ENCODE peak calls at places on chromosome 18, in nine cellular contexts. C, A, U, X, L, D, F, P and M are unnamed samples.

GRCh38 chr18:26383454-26384270 is 157.4 kb downstream of the TAF4B start:
- DNase-seq in C (no peak), A (no peak), U (no peak), X (peak; percentile 47), L (peak; percentile 47), D (peak; percentile 55), F (no peak), P (peak; percentile 57), M (no peak)

GRCh38 chr18:41073372-41073954 is 881.6 kb upstream of the PIK3C3 start:
- DNase-seq in C (no peak), A (no peak), U (no peak), X (no peak), L (no peak), D (no peak), F (no peak), P (peak; percentile 7), M (no peak)

GRCh38 chr18:49725809-49726514 is 87.4 kb downstream of the ACAA2 start:
- DNase-seq in C (no peak), A (no peak), U (no peak), X (no peak), L (no peak), D (peak; percentile 13), F (no peak), P (peak; percentile 95), M (no peak)

GRCh38 chr18:74225193-74225840 is 66.4 kb downstream of the CYB5A start:
- DNase-seq in C (peak; percentile 38), A (no peak), U (no peak), X (no peak), L (no peak), D (no peak), F (no peak), P (no peak), M (no peak)

GRCh38 chr18:13278231-13278630 is 59.7 kb downstream of the LDLRAD4 start:
- DNase-seq in C (no peak), A (no peak), U (no peak), X (no peak), L (no peak), D (no peak), F (no peak), P (no peak), M (no peak)

GRCh38 chr18:28961669-28962228 is 784.8 kb upstream of the CDH2 start:
- DNase-seq in C (peak; percentile 11), A (no peak), U (no peak), X (no peak), L (peak; percentile 12), D (peak; percentile 53), F (no peak), P (peak; percentile 45), M (no peak)

GRCh38 chr18:40371673-40372072 is 1583.4 kb upstream of the PIK3C3 start:
- DNase-seq in C (no peak), A (no peak), U (no peak), X (no peak), L (no peak), D (no peak), F (no peak), P (peak; percentile 2), M (no peak)

GRCh38 chr18:23994361-23994902 is 20.1 kb upstream of the TTC39C start:
- DNase-seq in C (no peak), A (no peak), U (no peak), X (no peak), L (no peak), D (peak; percentile 48), F (no peak), P (peak; percentile 95), M (peak; percentile 42)

GRCh38 chr18:56645415-56646016 is 5.6 kb upstream of the WDR7 start:
- DNase-seq in C (no peak), A (no peak), U (no peak), X (no peak), L (peak; percentile 31), D (no peak), F (no peak), P (no peak), M (peak; percentile 14)

GRCh38 chr18:11658019-11658418 is 31.0 kb upstream of the GNAL start:
- DNase-seq in C (no peak), A (no peak), U (no peak), X (no peak), L (no peak), D (no peak), F (no peak), P (no peak), M (no peak)

GRCh38 chr18:59848002-59848401 is 51.8 kb upstream of the PMAIP1 start:
- DNase-seq in C (no peak), A (no peak), U (no peak), X (peak; percentile 69), L (no peak), D (no peak), F (no peak), P (no peak), M (no peak)

GRCh38 chr18:22547807-22548561 is 130.3 kb upstream of the CTAGE1 start:
- DNase-seq in C (no peak), A (no peak), U (no peak), X (no peak), L (no peak), D (peak; percentile 39), F (no peak), P (peak; percentile 75), M (no peak)

GRCh38 chr18:13222371-13223281 is 4.1 kb downstream of the LDLRAD4 start:
- DNase-seq in C (no peak), A (no peak), U (no peak), X (no peak), L (peak; percentile 61), D (peak; percentile 31), F (no peak), P (no peak), M (no peak)

GRCh38 chr18:79986726-79987125 is 1.6 kb downstream of the TXNL4A start:
- DNase-seq in C (no peak), A (no peak), U (no peak), X (no peak), L (no peak), D (no peak), F (no peak), P (peak; percentile 11), M (no peak)

GRCh38 chr18:27540126-27540525 is 355.0 kb upstream of the CHST9 start:
- DNase-seq in C (no peak), A (no peak), U (no peak), X (no peak), L (no peak), D (peak; percentile 23), F (no peak), P (no peak), M (no peak)

GRCh38 chr18:79859314-79859713 is 61.6 kb downstream of the KCNG2 start:
- DNase-seq in C (no peak), A (no peak), U (no peak), X (no peak), L (no peak), D (no peak), F (no peak), P (no peak), M (no peak)

GRCh38 chr18:48913201-48913600 is 37.6 kb downstream of the SMAD7 start:
- DNase-seq in C (no peak), A (no peak), U (peak; percentile 40), X (no peak), L (no peak), D (no peak), F (no peak), P (no peak), M (peak; percentile 64)

GRCh38 chr18:24631238-24632025 is 171.0 kb downstream of the HRH4 start:
- DNase-seq in C (no peak), A (no peak), U (peak; percentile 2), X (no peak), L (no peak), D (no peak), F (no peak), P (no peak), M (no peak)

GRCh38 chr18:70431203-70431624 is 142.4 kb downstream of the SOCS6 start:
- DNase-seq in C (peak; percentile 25), A (no peak), U (no peak), X (no peak), L (no peak), D (no peak), F (no peak), P (peak; percentile 32), M (no peak)

GRCh38 chr18:11279461-11279860 is 130.1 kb upstream of the PIEZO2 start:
- DNase-seq in C (no peak), A (no peak), U (no peak), X (no peak), L (no peak), D (no peak), F (no peak), P (peak; percentile 7), M (no peak)

GRCh38 chr18:47577520-47577919 is 326.1 kb upstream of the SKOR2 start:
- DNase-seq in C (no peak), A (no peak), U (no peak), X (no peak), L (no peak), D (no peak), F (no peak), P (no peak), M (no peak)

GRCh38 chr18:46772396-46772795 is 15.5 kb upstream of the ST8SIA5 start:
- DNase-seq in C (no peak), A (no peak), U (no peak), X (no peak), L (no peak), D (no peak), F (no peak), P (no peak), M (no peak)

GRCh38 chr18:3138274-3138975 is 81.3 kb downstream of the MYOM1 start:
- DNase-seq in C (no peak), A (no peak), U (no peak), X (no peak), L (no peak), D (no peak), F (no peak), P (no peak), M (no peak)

GRCh38 chr18:6106116-6106645 is 210.9 kb upstream of the TMEM200C start:
- DNase-seq in C (no peak), A (no peak), U (no peak), X (no peak), L (no peak), D (no peak), F (no peak), P (no peak), M (no peak)

GRCh38 chr18:12516049-12516677 is 108.4 kb downstream of the PRELID3A start:
- DNase-seq in C (no peak), A (no peak), U (no peak), X (no peak), L (peak; percentile 4), D (no peak), F (no peak), P (no peak), M (no peak)

GRCh38 chr18:6482198-6482977 is 67.7 kb upstream of the L3MBTL4 start:
- DNase-seq in C (peak; percentile 22), A (peak; percentile 0), U (peak; percentile 9), X (peak; percentile 66), L (no peak), D (peak; percentile 78), F (peak; percentile 78), P (peak; percentile 45), M (no peak)

GRCh38 chr18:13696961-13697360 is 29.4 kb downstream of the FAM210A start:
- DNase-seq in C (no peak), A (no peak), U (no peak), X (no peak), L (no peak), D (no peak), F (no peak), P (no peak), M (no peak)

GRCh38 chr18:43789234-43790000 is 512.1 kb upstream of the SYT4 start:
- DNase-seq in C (no peak), A (no peak), U (no peak), X (no peak), L (no peak), D (no peak), F (no peak), P (no peak), M (no peak)

GRCh38 chr18:76252880-76253279 is 242.2 kb downstream of the ZNF516 start:
- DNase-seq in C (no peak), A (no peak), U (no peak), X (no peak), L (no peak), D (no peak), F (no peak), P (no peak), M (no peak)

GRCh38 chr18:63195410-63196159 is 124.0 kb downstream of the BCL2 start:
- DNase-seq in C (no peak), A (no peak), U (no peak), X (no peak), L (no peak), D (no peak), F (no peak), P (no peak), M (no peak)

GRCh38 chr18:46199515-46200147 is 95.4 kb downstream of the HAUS1 start:
- DNase-seq in C (no peak), A (no peak), U (no peak), X (no peak), L (no peak), D (no peak), F (no peak), P (peak; percentile 58), M (no peak)